ENCODE peak calls at places on chromosomes 2 and 18, in ten cellular contexts. K, M, Z, D, R, T, U, Q, F and I are unnamed samples.

GRCh38 chr2:192969055-192969454 is 774.3 kb upstream of the TMEFF2 start:
- DNase-seq in K (no peak), M (no peak), Z (no peak), D (no peak), R (peak; percentile 2), T (no peak), U (no peak), Q (no peak), F (no peak), I (no peak)

GRCh38 chr2:1628893-1629292 is 115.4 kb downstream of the PXDN start:
- DNase-seq in K (peak; percentile 74), M (no peak), Z (no peak), D (peak; percentile 80), R (peak; percentile 91), T (peak; percentile 95), U (peak; percentile 90), Q (no peak), F (peak; percentile 92), I (no peak)

GRCh38 chr2:201807452-201807980 is 1.2 kb downstream of the CDK15 start:
- DNase-seq in K (peak; percentile 63), M (no peak), Z (no peak), D (peak; percentile 90), R (peak; percentile 62), T (peak; percentile 81), U (peak; percentile 94), Q (no peak), F (peak; percentile 64), I (no peak)

GRCh38 chr2:207938415-207938814 is 86.9 kb downstream of the PLEKHM3 start:
- DNase-seq in K (no peak), M (no peak), Z (no peak), D (no peak), R (no peak), T (no peak), U (no peak), Q (no peak), F (no peak), I (no peak)

GRCh38 chr18:54466248-54467005 is 108.7 kb downstream of the C18orf54 start:
- DNase-seq in K (no peak), M (no peak), Z (no peak), D (no peak), R (no peak), T (no peak), U (no peak), Q (no peak), F (no peak), I (no peak)

GRCh38 chr18:32815881-32816280 is 43.1 kb upstream of the KLHL14 start:
- DNase-seq in K (no peak), M (no peak), Z (no peak), D (no peak), R (no peak), T (no peak), U (no peak), Q (no peak), F (no peak), I (no peak)

GRCh38 chr2:220269421-220269820 is 642.0 kb downstream of the SLC4A3 start:
- DNase-seq in K (no peak), M (no peak), Z (no peak), D (no peak), R (no peak), T (no peak), U (no peak), Q (no peak), F (no peak), I (no peak)

GRCh38 chr2:30334738-30335426 is 103.5 kb downstream of the LBH start:
- DNase-seq in K (no peak), M (no peak), Z (no peak), D (no peak), R (no peak), T (no peak), U (no peak), Q (no peak), F (no peak), I (no peak)

GRCh38 chr2:6352906-6353515 is 512.7 kb downstream of the CMPK2 start:
- DNase-seq in K (peak; percentile 58), M (no peak), Z (no peak), D (peak; percentile 44), R (no peak), T (no peak), U (peak; percentile 76), Q (no peak), F (no peak), I (no peak)

GRCh38 chr2:207434903-207435302 is 94.9 kb upstream of the CREB1 start:
- DNase-seq in K (no peak), M (no peak), Z (no peak), D (no peak), R (no peak), T (no peak), U (no peak), Q (no peak), F (no peak), I (no peak)

DNA sequence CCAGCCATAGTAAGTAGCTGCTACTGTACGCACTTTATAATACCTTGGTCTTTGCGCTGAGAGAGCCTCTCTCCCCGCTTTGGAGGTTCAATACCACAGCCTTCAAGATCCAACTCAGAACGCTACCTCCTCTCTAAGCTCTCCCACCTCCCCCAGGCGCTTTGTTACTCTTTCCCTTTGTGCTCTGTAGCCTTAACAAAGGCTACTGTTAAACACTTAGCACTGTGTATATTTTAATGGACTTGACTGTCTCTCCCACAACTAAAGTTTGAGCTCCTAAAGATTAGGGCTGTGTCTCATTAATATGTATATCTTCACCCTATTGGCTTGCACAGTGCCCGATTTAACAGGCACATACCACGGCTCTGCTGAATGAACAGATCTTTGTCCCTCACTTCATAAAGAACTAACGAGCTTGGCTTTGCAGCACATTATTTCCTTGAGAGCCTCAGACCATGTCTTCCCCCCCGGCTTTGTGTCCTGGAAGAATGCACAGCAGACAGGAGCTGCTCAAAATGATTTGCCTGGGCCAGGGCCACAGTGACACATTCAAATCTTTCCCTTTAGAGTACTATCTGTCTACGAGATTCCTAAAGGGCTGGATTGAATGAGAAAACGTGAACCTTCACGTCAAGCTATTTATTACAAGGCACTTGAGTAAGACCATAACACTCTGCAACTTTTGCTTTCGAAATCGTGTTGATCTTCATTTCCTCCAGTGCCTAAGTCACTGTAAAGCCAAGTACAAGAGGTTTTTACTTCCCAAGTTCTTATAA is 22.1 kb downstream of the ABHD3 start:
- DNase-seq in K (peak; percentile 67), M (no peak), Z (peak; percentile 45), D (peak; percentile 80), R (peak; percentile 83), T (peak; percentile 80), U (peak; percentile 79), Q (no peak), F (no peak), I (no peak)
- H3K4me3 ChIP-seq in K (peak overlapping the region; percentile 51), M (no peak overlapping the region), Z (peak overlapping the region; percentile 42), D (peak overlapping the region; percentile 55), R (no peak overlapping the region), T (peak overlapping the region; percentile 34), U (peak overlapping the region; percentile 46), Q (no peak overlapping the region), F (peak overlapping the region; percentile 33), I (peak overlapping the region; percentile 25)

DNA sequence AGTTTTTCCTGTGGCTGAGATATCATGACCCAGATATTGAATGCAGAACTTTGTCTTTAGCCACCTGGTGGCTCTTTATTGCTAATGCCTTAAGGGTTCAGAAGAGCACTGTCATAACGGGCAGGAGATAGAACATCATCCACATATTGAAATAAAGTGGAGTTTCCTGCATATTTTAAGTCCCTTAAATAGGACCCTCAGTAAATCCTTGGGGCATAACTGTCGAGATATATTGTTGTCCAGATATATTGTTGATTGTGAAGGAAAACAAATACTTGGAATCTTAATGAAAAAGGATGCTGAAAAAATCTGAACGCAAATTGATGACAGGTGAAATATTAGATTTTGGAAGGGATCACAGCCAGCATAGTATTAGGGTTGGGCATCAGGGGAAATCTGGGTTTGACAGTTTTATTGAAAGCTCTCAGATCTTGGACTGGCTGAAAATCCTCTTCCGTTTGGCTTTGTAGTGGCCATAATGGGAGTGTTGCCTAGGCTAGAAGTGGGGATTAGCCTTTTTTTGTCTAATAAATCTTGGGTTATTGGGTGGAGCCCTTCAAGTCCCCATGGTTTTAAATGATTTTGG is 13.9 kb upstream of the ZDBF2 start:
- DNase-seq in K (peak; percentile 10), M (peak; percentile 7), Z (no peak), D (peak; percentile 57), R (peak; percentile 52), T (peak; percentile 69), U (peak; percentile 68), Q (peak; percentile 37), F (no peak), I (no peak)
- TF ChIP-seq CTCF in K (peak; percentile 43), M (peak; percentile 55), Z (peak; percentile 58), D (peak; percentile 71), R (peak; percentile 55), T (peak; percentile 62), U (peak; percentile 60), Q (peak; percentile 40), F (peak; percentile 51), I (peak; percentile 31)

GRCh38 chr2:64989126-64989981 is at the start of gene SLC1A4:
- DNase-seq in K (peak; percentile 88), M (no peak), Z (no peak), D (peak; percentile 89), R (peak; percentile 94), T (peak; percentile 82), U (peak; percentile 97), Q (peak; percentile 85), F (peak; percentile 90), I (peak; percentile 33)

GRCh38 chr2:64987001-64987962 is 1.9 kb upstream of the SLC1A4 start:
- DNase-seq in K (peak; percentile 57), M (no peak), Z (no peak), D (peak; percentile 18), R (peak; percentile 29), T (peak; percentile 32), U (peak; percentile 35), Q (no peak), F (no peak), I (no peak)

GRCh38 chr2:64988420-64989125 is 626 bp upstream of the SLC1A4 start:
- DNase-seq in K (peak; percentile 89), M (no peak), Z (no peak), D (peak; percentile 94), R (peak; percentile 90), T (peak; percentile 90), U (peak; percentile 93), Q (peak; percentile 90), F (peak; percentile 66), I (peak; percentile 72)

GRCh38 chr2:64989982-64990614 is 899 bp downstream of the SLC1A4 start:
- DNase-seq in K (no peak), M (no peak), Z (no peak), D (no peak), R (no peak), T (no peak), U (no peak), Q (no peak), F (no peak), I (no peak)

DNA sequence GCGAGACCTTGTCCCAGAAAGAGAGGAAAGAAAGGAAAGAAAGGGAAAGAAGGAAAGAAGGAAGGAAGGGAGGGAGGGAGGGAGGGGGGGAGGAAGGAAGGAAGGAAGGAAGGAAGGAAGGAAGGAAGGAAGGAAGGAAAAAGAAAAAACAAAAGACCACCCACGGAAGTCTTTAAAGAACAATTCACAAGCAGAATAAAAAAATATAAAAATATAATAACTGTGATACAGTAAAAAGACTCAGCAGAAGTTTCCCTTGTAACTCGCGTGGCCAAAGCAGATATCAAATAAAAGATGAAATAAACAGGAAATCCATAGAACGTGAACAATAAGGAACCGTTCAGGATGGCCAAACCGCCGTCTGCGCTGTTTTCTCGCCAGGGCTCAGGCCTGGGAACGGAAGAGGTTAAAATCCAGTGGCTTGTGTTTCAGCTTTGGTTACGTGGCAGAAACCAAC is 1.2 kb upstream of the SLC1A4 start:
- DNase-seq in K (peak; percentile 94), M (no peak), Z (peak; percentile 57), D (no peak), R (peak; percentile 88), T (no peak), U (no peak), Q (no peak), F (no peak), I (no peak)
- H3K4me3 ChIP-seq in K (peak overlapping the region; percentile 64), M (peak overlapping the region; percentile 79), Z (peak overlapping the region; percentile 73), D (peak overlapping the region; percentile 79), R (peak overlapping the region; percentile 82), T (peak overlapping the region; percentile 71), U (peak overlapping the region; percentile 81), Q (peak overlapping the region; percentile 89), F (peak overlapping the region; percentile 78), I (peak overlapping the region; percentile 66)

GRCh38 chr2:216339456-216340279 is 32.6 kb downstream of the MARCHF4 start:
- DNase-seq in K (peak; percentile 81), M (no peak), Z (peak; percentile 44), D (peak; percentile 79), R (peak; percentile 83), T (peak; percentile 69), U (peak; percentile 67), Q (no peak), F (no peak), I (peak; percentile 72)
- TF ChIP-seq CTCF in K (peak; percentile 18), M (no peak), Z (peak; percentile 42), D (peak; percentile 47), R (peak; percentile 28), T (peak; percentile 27), U (peak; percentile 18), Q (no peak), F (no peak), I (no peak)